ENCODE peak calls at places on chromosomes 12 and 14, in eight cellular contexts. M is AG04450, W is Karpas-422, S is heart right ventricle, B is OCI-LY7, X is thoracic aorta, I is psoas muscle, E is small intestine. G is an unnamed sample.

GRCh38 chr14:103711516-103712431 is 3.5 kb downstream of the XRCC3 start:
- DNase-seq in W (no peak), E (peak; percentile 44), X (no peak), B (no peak), S (peak; percentile 45), I (peak; percentile 71), M (no peak), G (no peak)

GRCh38 chr14:38248629-38249028 is 7.3 kb downstream of the CLEC14A start:
- DNase-seq in I (no peak), W (peak; percentile 73), M (no peak), E (no peak), X (no peak), B (peak; percentile 24), S (no peak), G (no peak)

GRCh38 chr14:93012516-93013367 is 89.8 kb downstream of the CHGA start:
- DNase-seq in X (no peak), B (no peak), I (no peak), S (no peak), W (no peak), E (peak; percentile 80), M (no peak), G (no peak)

GRCh38 chr12:14394317-14395058 is 29.0 kb downstream of the ATF7IP start:
- DNase-seq in I (no peak), M (peak; percentile 51), B (peak; percentile 90), X (no peak), S (peak; percentile 56), E (peak; percentile 61), W (peak; percentile 93), G (no peak)

GRCh38 chr12:95102916-95103671 is 29.7 kb upstream of the NR2C1 start:
- DNase-seq in W (peak; percentile 67), M (peak; percentile 71), I (no peak), X (no peak), S (no peak), E (peak; percentile 54), B (peak; percentile 28), G (no peak)

GRCh38 chr12:16756833-16757552 is 151.0 kb upstream of the LMO3 start:
- DNase-seq in X (no peak), S (no peak), B (no peak), M (no peak), E (no peak), I (no peak), W (no peak), G (no peak)

GRCh38 chr14:105150368-105151111 is 18.0 kb downstream of the JAG2 start:
- DNase-seq in M (no peak), S (no peak), W (no peak), B (no peak), X (no peak), E (no peak), I (peak; percentile 50), G (no peak)

GRCh38 chr14:21258194-21258888 is 10.9 kb downstream of the HNRNPC start:
- DNase-seq in W (no peak), E (no peak), X (no peak), S (no peak), B (no peak), M (no peak), I (no peak), G (no peak)

GRCh38 chr12:126036348-126036747 is 971.1 kb downstream of the AACS start:
- DNase-seq in E (no peak), I (no peak), M (no peak), S (no peak), B (no peak), W (no peak), X (no peak), G (no peak)

GRCh38 chr12:94596596-94596995 is 53.8 kb downstream of the TMCC3 start:
- DNase-seq in E (peak; percentile 27), S (no peak), M (no peak), X (no peak), B (no peak), W (no peak), I (no peak), G (no peak)

DNA sequence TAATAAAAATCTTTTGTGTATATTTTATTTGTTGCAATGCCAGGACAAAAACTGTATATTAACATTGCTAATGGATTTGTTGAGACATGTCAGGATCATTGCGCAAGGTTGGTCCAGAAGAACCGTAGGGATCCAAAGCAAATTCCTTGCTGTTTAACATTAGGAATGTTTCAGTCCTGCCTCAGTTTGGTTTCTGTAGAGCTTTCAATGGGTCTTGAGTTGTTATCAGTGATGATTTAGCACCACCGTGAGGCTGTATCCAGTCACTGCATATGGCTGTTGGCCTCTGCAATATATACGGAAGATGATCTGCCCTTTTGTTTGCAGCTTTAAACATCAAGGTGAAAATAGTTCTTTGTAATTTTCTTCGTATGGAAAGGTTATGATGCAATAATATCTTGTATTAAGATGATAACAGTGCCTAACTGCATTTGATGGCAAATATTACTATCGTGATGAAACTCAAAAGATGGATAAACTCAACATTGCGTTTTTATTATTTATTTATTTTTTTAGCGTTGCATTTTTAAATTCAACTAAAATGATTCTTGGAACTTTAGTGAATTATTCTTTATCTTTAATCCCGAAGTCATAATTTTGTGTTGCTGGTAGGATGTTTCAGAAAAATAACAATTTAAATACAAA is 231.2 kb downstream of the AKAP6 start:
- DNase-seq in S (peak; percentile 55), B (peak; percentile 54), W (peak; percentile 84), M (peak; percentile 71), E (peak; percentile 70), X (no peak), I (no peak), G (no peak)
- H3K27ac ChIP-seq in S (peak overlapping the region; percentile 53), B (no peak overlapping the region), W (no peak overlapping the region), M (no peak overlapping the region), E (no peak overlapping the region), X (no peak overlapping the region), I (peak overlapping the region; percentile 24), G (no peak overlapping the region)

DNA sequence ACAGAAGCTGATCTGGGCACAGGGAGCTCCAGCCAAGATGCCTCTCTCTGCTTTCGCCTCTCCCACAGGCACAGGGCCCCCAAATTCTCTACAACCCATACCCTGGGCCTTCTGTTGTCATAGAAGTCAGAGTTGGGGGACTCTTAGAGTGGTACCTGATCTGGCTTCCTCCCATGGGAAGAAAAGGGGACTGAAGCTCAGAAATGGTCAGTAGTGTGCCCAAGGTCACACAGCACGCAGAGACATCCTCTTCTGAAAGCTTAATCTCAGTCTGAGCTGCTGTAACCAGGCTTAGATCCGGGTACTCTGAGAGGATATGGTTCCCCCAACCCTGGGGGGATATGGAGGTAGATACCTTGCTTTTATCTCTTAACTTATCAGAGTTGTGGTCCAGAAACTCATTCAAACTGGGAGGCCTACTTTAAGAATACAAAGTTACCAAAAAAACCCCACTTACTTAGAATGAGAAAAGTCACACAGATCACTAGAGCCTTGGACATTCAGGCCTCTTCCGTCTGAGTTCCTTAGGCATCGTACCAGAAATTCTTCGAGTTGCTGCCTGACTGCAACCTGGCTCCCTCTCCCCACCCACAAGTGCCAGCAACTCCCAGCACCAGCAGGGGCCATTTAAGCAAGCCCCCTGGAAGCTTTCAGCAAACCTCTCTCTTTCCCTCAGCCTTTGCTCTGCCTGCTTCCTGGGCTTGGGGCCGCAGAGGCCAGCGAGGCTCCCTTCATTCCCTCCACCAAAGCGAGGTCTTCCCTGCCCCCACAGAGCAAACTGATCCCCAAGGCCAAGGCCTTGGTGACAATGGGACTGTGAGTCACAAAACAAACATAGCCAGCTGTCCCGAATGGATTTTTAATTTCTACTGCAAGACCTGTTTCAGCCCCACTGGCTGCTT is 13.9 kb downstream of the KRT7 start:
- DNase-seq in X (no peak), M (no peak), S (no peak), I (peak; percentile 55), E (peak; percentile 59), B (no peak), W (no peak), G (no peak)
- H3K27ac ChIP-seq in X (peak overlapping the region; percentile 86), M (no peak overlapping the region), S (no peak overlapping the region), I (peak overlapping the region; percentile 72), E (no peak overlapping the region), B (no peak overlapping the region), W (no peak overlapping the region), G (no peak overlapping the region)

GRCh38 chr14:57061009-57061711 is 207.5 kb downstream of the EXOC5 start:
- DNase-seq in X (no peak), B (no peak), W (no peak), E (no peak), I (no peak), M (no peak), S (no peak), G (no peak)

GRCh38 chr14:57058319-57058718 is 210.4 kb downstream of the EXOC5 start:
- DNase-seq in E (no peak), M (no peak), S (no peak), X (no peak), B (no peak), W (no peak), I (no peak), G (no peak)

GRCh38 chr14:57057803-57058202 is 210.9 kb downstream of the EXOC5 start:
- DNase-seq in W (no peak), I (no peak), X (no peak), E (peak; percentile 67), B (no peak), M (no peak), S (no peak), G (no peak)

GRCh38 chr14:57060276-57060956 is 208.3 kb downstream of the EXOC5 start:
- DNase-seq in X (no peak), W (no peak), I (no peak), B (no peak), M (no peak), S (no peak), E (peak; percentile 72), G (no peak)
- H3K27ac ChIP-seq in X (no peak overlapping the region), W (no peak overlapping the region), I (no peak overlapping the region), B (no peak overlapping the region), M (no peak overlapping the region), S (no peak overlapping the region), E (no peak overlapping the region), G (no peak overlapping the region)

GRCh38 chr12:78037707-78038106 is 207.0 kb downstream of the NAV3 start:
- DNase-seq in E (no peak), I (no peak), S (no peak), B (no peak), W (peak; percentile 54), X (no peak), M (no peak), G (no peak)

GRCh38 chr12:78038541-78038940 is 207.8 kb downstream of the NAV3 start:
- DNase-seq in E (no peak), X (no peak), M (no peak), I (no peak), W (no peak), S (no peak), B (no peak), G (no peak)

GRCh38 chr12:78036889-78037288 is 206.2 kb downstream of the NAV3 start:
- DNase-seq in W (no peak), S (no peak), B (no peak), E (no peak), X (no peak), M (no peak), I (peak; percentile 34), G (peak; percentile 37)

GRCh38 chr12:78034025-78034424 is 203.3 kb downstream of the NAV3 start:
- DNase-seq in W (no peak), I (no peak), M (no peak), B (no peak), S (no peak), X (no peak), E (no peak), G (no peak)

DNA sequence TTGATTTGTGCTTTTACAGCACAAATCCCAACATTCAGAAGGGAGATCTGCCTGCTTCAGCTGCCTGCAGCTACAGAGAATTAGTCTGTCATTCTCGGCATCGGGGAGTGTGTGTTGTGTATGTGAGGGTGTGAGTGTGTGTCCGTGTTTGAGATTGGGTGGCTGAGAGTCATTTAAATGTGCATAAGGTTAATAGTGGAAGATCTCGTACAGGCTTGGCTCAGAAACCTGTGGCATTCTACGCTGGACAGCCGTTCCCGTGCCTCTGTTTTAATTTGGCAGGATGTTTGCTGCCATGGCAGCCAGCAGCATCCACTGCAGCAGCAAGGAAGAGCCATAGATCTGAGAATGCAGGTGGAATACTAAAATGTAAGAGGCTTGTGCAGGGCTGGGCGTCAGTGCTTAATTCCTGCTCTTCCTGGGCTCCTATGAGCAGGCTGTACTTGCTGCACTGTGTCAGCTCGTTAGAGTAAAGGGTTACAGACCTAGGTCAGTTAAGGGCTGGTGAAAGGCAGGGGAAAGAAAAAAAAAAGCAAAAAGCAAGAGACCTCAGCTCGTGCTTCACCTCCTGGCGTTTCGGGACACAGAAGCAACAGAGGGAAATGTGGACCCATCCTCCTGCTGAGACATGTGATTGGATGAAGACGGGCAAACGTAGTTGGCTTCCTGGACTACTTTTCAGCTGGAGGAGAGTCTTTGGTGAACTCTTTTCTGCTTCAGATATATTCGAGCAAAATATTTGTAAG is 205.4 kb downstream of the NAV3 start:
- DNase-seq in M (no peak), W (no peak), I (no peak), B (no peak), S (no peak), E (no peak), X (no peak), G (peak; percentile 23)
- H3K27ac ChIP-seq in M (no peak overlapping the region), W (no peak overlapping the region), I (no peak overlapping the region), B (no peak overlapping the region), S (no peak overlapping the region), E (no peak overlapping the region), X (no peak overlapping the region), G (peak overlapping the region; percentile 8)